ENCODE peak calls at places on chromosomes 4 and X, in four cellular contexts. D, U, E and S are unnamed samples.

GRCh38 chrX:80876877-80877276 is 67.2 kb upstream of the BRWD3 start:
- DNase-seq in D (peak; percentile 12), U (no peak), E (no peak), S (no peak)

GRCh38 chrX:6667048-6667768 is 132.3 kb upstream of the VCX3A start:
- DNase-seq in D (no peak), U (no peak), E (no peak), S (no peak)

GRCh38 chr4:142563682-142564291 is 282.3 kb downstream of the INPP4B start:
- DNase-seq in D (no peak), U (no peak), E (no peak), S (no peak)

GRCh38 chrX:53084863-53085262 is 2.7 kb downstream of the TSPYL2 start:
- DNase-seq in D (no peak), U (no peak), E (no peak), S (no peak)

GRCh38 chr4:24800273-24800880 is 5.0 kb downstream of the SOD3 start:
- DNase-seq in D (no peak), U (no peak), E (no peak), S (no peak)

GRCh38 chr4:105990933-105991332 is 95.7 kb downstream of the NPNT start:
- DNase-seq in D (no peak), U (peak; percentile 67), E (peak; percentile 86), S (no peak)

GRCh38 chrX:23901065-23901464 is 6.7 kb downstream of the APOO start:
- DNase-seq in D (no peak), U (no peak), E (peak; percentile 60), S (no peak)

GRCh38 chr4:134691915-134692314 is 490.3 kb upstream of the PABPC4L start:
- DNase-seq in D (no peak), U (no peak), E (no peak), S (no peak)

GRCh38 chr4:119087656-119088055 is 48.0 kb upstream of the MYOZ2 start:
- DNase-seq in D (no peak), U (no peak), E (no peak), S (no peak)

GRCh38 chr4:173883821-173884220 is 353.8 kb upstream of the HAND2 start:
- DNase-seq in D (no peak), U (no peak), E (no peak), S (no peak)

GRCh38 chrX:150575415-150575814 is 7.0 kb downstream of the MTM1 start:
- DNase-seq in D (no peak), U (peak; percentile 35), E (peak; percentile 46), S (no peak)

GRCh38 chrX:13028871-13029336 is 15.5 kb downstream of the FAM9C start:
- DNase-seq in D (no peak), U (no peak), E (peak; percentile 32), S (no peak)

GRCh38 chr4:110735691-110736090 is 112.8 kb upstream of the PITX2 start:
- DNase-seq in D (peak; percentile 18), U (no peak), E (no peak), S (no peak)

GRCh38 chr4:6104541-6105130 is 86.4 kb upstream of the C4orf50 start:
- DNase-seq in D (no peak), U (no peak), E (no peak), S (no peak)

GRCh38 chr4:105158837-105159236 is 12.2 kb downstream of the TET2 start:
- DNase-seq in D (no peak), U (peak; percentile 31), E (no peak), S (no peak)

GRCh38 chr4:183700407-183700806 is 41.3 kb downstream of the TRAPPC11 start:
- DNase-seq in D (no peak), U (no peak), E (peak; percentile 28), S (no peak)

GRCh38 chrX:24646745-24647182 is 383 bp downstream of the PCYT1B start:
- DNase-seq in D (peak; percentile 66), U (no peak), E (no peak), S (no peak)

GRCh38 chr4:38868055-38868965 is 704 bp downstream of the FAM114A1 start:
- DNase-seq in D (peak; percentile 41), U (peak; percentile 54), E (peak; percentile 39), S (no peak)

GRCh38 chr4:113471141-113471860 is 290.2 kb downstream of the CAMK2D start:
- DNase-seq in D (no peak), U (no peak), E (no peak), S (no peak)

GRCh38 chrX:130975947-130976346 is 72.9 kb upstream of the ENOX2 start:
- DNase-seq in D (peak; percentile 75), U (peak; percentile 27), E (no peak), S (no peak)

GRCh38 chrX:40474205-40474626 is 106.6 kb upstream of the ATP6AP2 start:
- DNase-seq in D (peak; percentile 81), U (no peak), E (no peak), S (no peak)

GRCh38 chr4:8040607-8041006 is 100.9 kb upstream of the AFAP1 start:
- DNase-seq in D (peak; percentile 71), U (no peak), E (no peak), S (no peak)

GRCh38 chrX:46607916-46608315 is 34.4 kb downstream of the CHST7 start:
- DNase-seq in D (no peak), U (no peak), E (no peak), S (no peak)

GRCh38 chr4:80566203-80566872 is 230.8 kb downstream of the CFAP299 start:
- DNase-seq in D (no peak), U (no peak), E (no peak), S (no peak)

GRCh38 chr4:48681856-48682255 is 98.2 kb downstream of the FRYL start:
- DNase-seq in D (peak; percentile 11), U (no peak), E (no peak), S (no peak)

GRCh38 chr4:153209410-153209809 is 5.2 kb downstream of the TRIM2 start:
- DNase-seq in D (no peak), U (no peak), E (no peak), S (no peak)

GRCh38 chr4:54513231-54513630 is 144.5 kb upstream of the KIT start:
- DNase-seq in D (no peak), U (peak; percentile 36), E (peak; percentile 20), S (no peak)

GRCh38 chr4:6662591-6662990 is 22.1 kb downstream of the MRFAP1 start:
- DNase-seq in D (no peak), U (no peak), E (no peak), S (no peak)

GRCh38 chrX:18607966-18608365 is 63.9 kb downstream of the RS1 start:
- DNase-seq in D (no peak), U (no peak), E (no peak), S (no peak)

GRCh38 chr4:150816491-150816890 is 198.6 kb downstream of the LRBA start:
- DNase-seq in D (no peak), U (no peak), E (no peak), S (no peak)

GRCh38 chr4:154503598-154503997 is 12.0 kb upstream of the DCHS2 start:
- DNase-seq in D (peak; percentile 54), U (no peak), E (no peak), S (no peak)

GRCh38 chr4:81684357-81684756 is 212.7 kb upstream of the RASGEF1B start:
- DNase-seq in D (no peak), U (no peak), E (no peak), S (no peak)

GRCh38 chr4:112645541-112646329 is 8.8 kb downstream of the LARP7 start:
- DNase-seq in D (no peak), U (no peak), E (no peak), S (no peak)

GRCh38 chrX:144259054-144259453 is 375.2 kb downstream of the UBE2NL start:
- DNase-seq in D (no peak), U (no peak), E (no peak), S (no peak)

GRCh38 chrX:144253356-144253755 is 369.5 kb downstream of the UBE2NL start:
- DNase-seq in D (no peak), U (no peak), E (no peak), S (no peak)
- H3K9me3 ChIP-seq in D (no peaks in the 10 kb centered on the region), U (no peaks in the 10 kb centered on the region), E (peaks cover 20% of the 10 kb centered on the region), S (no peaks in the 10 kb centered on the region)

GRCh38 chr4:42646013-42646784 is 10.7 kb downstream of the ATP8A1 start:
- DNase-seq in D (no peak), U (no peak), E (no peak), S (no peak)
- H3K4me3 ChIP-seq in D (no peak overlapping the region), U (no peak overlapping the region), E (no peak overlapping the region), S (no peak overlapping the region)

GRCh38 chrX:77162777-77163176 is 284.4 kb upstream of the FGF16 start:
- DNase-seq in D (no peak), U (no peak), E (no peak), S (no peak)
- H3K9me3 ChIP-seq in D (peaks cover 4% of the 10 kb centered on the region), U (no peaks in the 10 kb centered on the region), E (peaks cover 46% of the 10 kb centered on the region), S (no peaks in the 10 kb centered on the region)

GRCh38 chr4:99221980-99222379 is 2.9 kb upstream of the ADH6 start:
- DNase-seq in D (no peak), U (no peak), E (no peak), S (no peak)

GRCh38 chr4:99219479-99219878 is 433 bp upstream of the ADH6 start:
- DNase-seq in D (no peak), U (no peak), E (no peak), S (no peak)

DNA sequence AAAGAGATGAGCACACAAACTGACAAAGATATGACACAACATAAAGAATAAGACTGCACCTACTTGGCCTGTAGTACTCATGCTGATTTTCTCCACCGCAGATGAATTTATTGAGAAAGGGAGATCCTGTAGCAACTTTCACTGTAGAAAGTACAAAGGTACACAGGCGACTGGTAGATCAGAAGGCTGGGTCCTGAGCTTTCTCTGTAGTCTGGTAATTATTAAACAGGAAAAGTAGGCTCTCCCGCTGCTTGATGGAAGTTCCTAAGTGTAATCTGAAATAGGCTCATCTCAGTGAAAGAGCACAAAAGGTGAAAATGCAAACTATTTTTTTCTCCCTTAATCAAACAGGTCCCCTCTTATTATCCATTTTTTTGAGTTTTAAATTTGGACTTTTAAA is at the start of gene ADH6:
- DNase-seq in D (no peak), U (no peak), E (no peak), S (no peak)
- H3K4me3 ChIP-seq in D (no peak within 1 kb of the TSS), U (no peak within 1 kb of the TSS), E (no peak within 1 kb of the TSS), S (no peak within 1 kb of the TSS)

GRCh38 chr4:3374667-3375066 is 67.1 kb upstream of the HGFAC start:
- DNase-seq in D (no peak), U (no peak), E (no peak), S (no peak)

GRCh38 chr4:3374011-3374645 is 67.6 kb upstream of the HGFAC start:
- DNase-seq in D (no peak), U (no peak), E (no peak), S (no peak)

GRCh38 chr4:3375688-3376087 is 66.1 kb upstream of the HGFAC start:
- DNase-seq in D (no peak), U (peak; percentile 85), E (no peak), S (no peak)

GRCh38 chr4:3376266-3376665 is 65.5 kb upstream of the HGFAC start:
- DNase-seq in D (no peak), U (no peak), E (no peak), S (no peak)

DNA sequence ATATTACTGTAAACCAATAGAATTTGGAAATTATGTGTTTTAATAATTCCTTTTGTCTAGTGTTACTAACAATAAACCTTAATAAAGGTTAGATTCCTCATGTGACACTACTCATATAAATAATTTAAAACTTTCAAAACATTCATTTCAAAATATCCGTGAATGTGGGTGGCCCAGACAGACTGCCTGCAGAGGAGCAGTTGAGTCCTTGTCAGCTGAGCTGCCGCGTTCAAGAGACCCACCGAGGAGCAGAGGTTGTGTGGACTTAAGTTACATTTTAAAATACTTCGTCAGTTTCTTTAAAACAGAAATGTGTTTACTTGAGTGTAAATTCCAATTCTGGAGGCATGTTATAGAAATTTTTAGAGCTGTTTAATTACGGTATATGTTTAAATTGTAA is 64.2 kb upstream of the HGFAC start:
- DNase-seq in D (no peak), U (no peak), E (no peak), S (no peak)
- H3K9me3 ChIP-seq in D (no peaks in the 10 kb centered on the region), U (no peaks in the 10 kb centered on the region), E (no peaks in the 10 kb centered on the region), S (peaks cover 9% of the 10 kb centered on the region)

GRCh38 chrX:905828-906566 is 275.4 kb downstream of the SHOX start:
- DNase-seq in D (no peak), U (no peak), E (no peak), S (no peak)
- H3K4me3 ChIP-seq in D (no peak overlapping the region), U (no peak overlapping the region), E (no peak overlapping the region), S (no peak overlapping the region)

GRCh38 chr4:14176613-14177012 is 549.1 kb upstream of the BOD1L1 start:
- DNase-seq in D (no peak), U (no peak), E (no peak), S (no peak)
- H3K9me3 ChIP-seq in D (no peaks in the 10 kb centered on the region), U (no peaks in the 10 kb centered on the region), E (no peaks in the 10 kb centered on the region), S (no peaks in the 10 kb centered on the region)